ENCODE peak calls at places on chromosomes 5 and 9, in ten cellular contexts. D, A, I, L, Q, S, V, C, W and O are unnamed samples. For H3K9me3 and H3K4me1, the result is how much of the 10 kb centered on the place peaks cover.

GRCh38 chr5:170178814-170179213 is 54.0 kb upstream of the C5orf58 start:
- DNase-seq in C (no peak), A (no peak), V (no peak), I (no peak), Q (no peak), L (no peak), W (no peak), S (no peak), D (no peak), O (no peak)

GRCh38 chr5:109412981-109413402 is 3.2 kb upstream of the PJA2 start:
- DNase-seq in W (no peak), S (no peak), V (no peak), Q (no peak), I (no peak), D (no peak), L (no peak), A (no peak), C (no peak), O (no peak)

GRCh38 chr5:78527054-78527884 is 121.3 kb downstream of the LHFPL2 start:
- DNase-seq in A (peak), D (peak), Q (peak), I (peak), S (peak), C (peak), L (peak), V (no peak), W (no peak), O (peak)

GRCh38 chr5:53481887-53482716 is 1.7 kb downstream of the FST start:
- DNase-seq in W (no peak), V (peak), C (peak), L (peak), Q (peak), I (peak), S (peak), D (peak), A (peak), O (peak)

GRCh38 chr5:139395844-139396640 is 1.1 kb upstream of the PROB1 start:
- DNase-seq in I (no peak), V (no peak), A (no peak), S (no peak), L (no peak), W (no peak), C (no peak), D (no peak), Q (peak), O (no peak)

GRCh38 chr5:149019562-149020140 is 43.2 kb downstream of the SH3TC2 start:
- DNase-seq in L (no peak), Q (no peak), S (no peak), I (no peak), A (no peak), C (peak), D (peak), V (no peak), W (no peak), O (no peak)

GRCh38 chr9:79287881-79288280 is 283.9 kb upstream of the TLE4 start:
- DNase-seq in W (no peak), C (no peak), Q (no peak), A (no peak), V (no peak), S (no peak), D (peak), I (no peak), L (no peak), O (no peak)

GRCh38 chr9:6759114-6759977 is 1.6 kb downstream of the KDM4C start:
- DNase-seq in I (peak), A (no peak), C (peak), S (peak), D (peak), V (peak), Q (no peak), W (no peak), L (no peak), O (no peak)

GRCh38 chr5:1066676-1067075 is 45.2 kb downstream of the SLC12A7 start:
- DNase-seq in C (no peak), A (no peak), I (no peak), W (no peak), S (no peak), L (peak), Q (no peak), D (no peak), V (no peak), O (no peak)

GRCh38 chr5:176653401-176653800 is 6.1 kb downstream of the TSPAN17 start:
- DNase-seq in S (no peak), C (no peak), W (no peak), D (peak), L (no peak), A (no peak), Q (no peak), V (peak), I (no peak), O (no peak)

DNA sequence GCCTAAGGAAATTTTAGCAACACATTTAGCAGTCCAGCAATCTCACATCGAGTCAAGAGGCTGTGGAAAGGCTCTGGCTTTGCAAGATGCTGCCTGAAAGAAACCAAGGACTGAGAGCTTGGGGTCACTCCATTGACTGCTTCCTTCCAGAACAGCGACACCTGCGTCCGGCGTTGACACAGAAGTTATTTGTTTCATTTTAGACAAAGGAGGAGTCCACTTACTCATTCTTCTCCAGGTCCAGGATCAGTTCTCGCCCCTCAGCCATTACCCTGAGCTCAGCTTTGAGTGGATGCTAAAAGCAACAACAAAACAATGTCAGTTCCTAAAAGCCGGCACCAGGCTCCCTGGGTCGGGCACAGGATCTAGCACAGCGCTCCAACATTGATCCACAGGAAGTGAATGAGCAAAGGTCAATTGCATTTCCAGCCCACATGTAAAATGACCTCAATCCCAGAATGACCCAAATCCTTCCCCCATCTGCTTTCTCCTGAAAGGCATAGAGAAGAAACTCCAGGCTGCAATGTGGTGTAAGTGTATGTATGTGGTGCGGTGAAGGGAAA is 11.3 kb downstream of the ADAM19 start:
- DNase-seq in I (no peak), S (peak), Q (no peak), D (no peak), L (no peak), V (no peak), A (no peak), C (no peak), W (no peak), O (no peak)
- H3K27ac ChIP-seq in I (no peak), S (peak), Q (peak), D (peak), L (peak), V (peak), A (no peak), C (peak), W (no peak), O (peak)

DNA sequence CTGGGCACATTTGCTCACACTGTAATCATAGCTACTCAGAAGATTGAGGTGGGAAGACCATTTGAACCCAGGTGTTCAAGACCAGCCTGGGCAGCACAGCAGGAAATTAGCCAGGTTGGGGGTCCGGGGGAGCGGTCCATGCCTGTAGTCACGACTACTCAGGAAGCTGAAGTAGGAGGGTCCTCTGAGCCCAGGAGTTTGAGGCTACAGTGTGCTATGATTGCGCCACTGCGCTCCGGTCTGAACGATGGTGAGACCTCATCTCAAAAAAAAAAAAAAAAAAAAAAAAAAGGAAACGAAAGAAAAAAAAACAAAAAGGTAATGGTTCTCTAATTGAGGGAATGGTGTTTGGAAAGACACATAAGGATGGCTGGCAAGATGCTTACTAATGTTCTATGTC is 97.1 kb downstream of the DENND1A start:
- DNase-seq in C (no peak), W (no peak), L (no peak), Q (no peak), S (no peak), I (no peak), V (no peak), D (no peak), A (no peak), O (no peak)
- H3K9me3 ChIP-seq in C (under half), W (under half), L (under half), Q (under half), S (under half), I (under half), V (under half), D (under half), A (under half), O (under half)

DNA sequence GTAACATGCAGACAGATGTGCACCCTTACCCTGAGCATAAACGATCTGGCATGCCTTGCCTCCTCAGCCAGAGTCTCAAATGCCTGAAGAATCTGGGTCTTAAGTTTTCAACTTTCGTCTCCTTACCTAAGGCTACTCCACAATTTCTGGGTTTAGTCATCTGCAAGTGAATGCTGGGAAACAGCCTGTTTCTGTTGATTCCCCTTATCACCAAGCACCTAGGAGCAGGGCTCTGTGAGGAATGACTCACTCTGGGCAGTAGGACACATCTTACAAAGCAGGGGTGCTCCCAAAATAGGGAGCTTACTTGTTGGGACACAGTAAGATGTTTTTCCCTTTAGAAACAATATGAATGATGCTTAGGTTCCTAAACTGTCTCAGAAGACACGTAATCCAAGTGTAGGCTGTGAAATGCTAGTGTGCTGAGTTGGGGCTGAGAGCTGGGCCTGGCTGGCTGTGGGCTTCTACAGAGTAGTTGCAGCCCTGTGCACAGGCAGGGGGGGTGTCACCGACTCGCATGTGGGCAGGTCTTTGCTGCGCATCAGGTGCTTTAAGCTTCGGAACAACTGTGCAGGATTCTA is 58.0 kb downstream of the DAP start:
- DNase-seq in I (no peak), C (peak), D (peak), A (no peak), Q (no peak), W (no peak), L (no peak), S (peak), V (no peak), O (no peak)
- H3K4me1 ChIP-seq in I (half or more), C (under half), D (under half), A (under half), Q (under half), W (under half), L (under half), S (half or more), V (under half), O (under half)

GRCh38 chr9:136514022-136514714 is 31.3 kb upstream of the SEC16A start:
- DNase-seq in A (no peak), W (no peak), Q (no peak), C (no peak), S (no peak), V (no peak), L (no peak), D (no peak), I (no peak), O (no peak)
- H3K27ac ChIP-seq in A (no peak), W (no peak), Q (no peak), C (no peak), S (no peak), V (no peak), L (no peak), D (no peak), I (no peak), O (no peak)

GRCh38 chr5:27962201-27962600 is 923.8 kb upstream of the CDH9 start:
- DNase-seq in A (no peak), I (no peak), L (no peak), D (no peak), S (no peak), W (no peak), Q (no peak), C (no peak), V (no peak), O (no peak)
- H3K9me3 ChIP-seq in A (under half), I (under half), L (under half), D (under half), S (under half), W (under half), Q (under half), C (under half), V (under half), O (under half)

DNA sequence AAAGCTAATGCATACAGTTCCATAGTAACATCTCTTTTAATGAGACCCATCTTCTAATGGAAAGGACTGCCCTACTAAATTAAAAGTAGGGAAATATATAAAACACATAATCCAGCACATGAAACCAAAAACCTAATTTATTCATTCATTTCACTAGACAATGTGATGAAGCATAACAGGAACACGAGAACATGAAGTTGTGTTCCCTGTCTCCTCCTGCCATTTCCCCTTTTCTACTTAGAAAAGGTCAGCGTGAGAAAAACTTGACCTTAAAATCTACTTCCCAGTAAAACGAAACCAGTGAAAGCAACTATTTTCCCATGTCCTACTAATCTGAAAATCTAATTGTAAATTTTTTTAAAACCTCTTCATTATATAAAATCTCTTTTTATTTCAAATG is 847.5 kb downstream of the TLE1 start:
- DNase-seq in S (no peak), C (no peak), Q (no peak), V (no peak), D (no peak), L (no peak), W (no peak), A (no peak), I (no peak), O (no peak)
- H3K4me1 ChIP-seq in S (under half), C (under half), Q (under half), V (under half), D (under half), L (under half), W (under half), A (under half), I (under half), O (under half)

GRCh38 chr9:27499481-27499880 is 24.6 kb upstream of the IFNK start:
- DNase-seq in V (no peak), S (peak), Q (no peak), L (no peak), C (peak), I (no peak), D (no peak), A (no peak), W (no peak), O (no peak)
- H3K27ac ChIP-seq in V (no peak), S (no peak), Q (no peak), L (no peak), C (no peak), I (no peak), D (no peak), A (no peak), W (no peak), O (no peak)

GRCh38 chr9:97846347-97846746 is 6.7 kb upstream of the FOXE1 start:
- DNase-seq in Q (no peak), C (no peak), A (no peak), W (no peak), V (no peak), L (no peak), D (no peak), S (no peak), I (no peak), O (no peak)
- H3K9me3 ChIP-seq in Q (under half), C (under half), A (under half), W (under half), V (under half), L (under half), D (under half), S (under half), I (under half), O (under half)

GRCh38 chr9:137298983-137299521 is 3.0 kb downstream of the NRARP start:
- DNase-seq in C (no peak), Q (no peak), S (no peak), A (peak), D (no peak), V (no peak), W (no peak), I (peak), L (no peak), O (no peak)
- H3K4me1 ChIP-seq in C (under half), Q (under half), S (under half), A (under half), D (under half), V (under half), W (under half), I (under half), L (under half), O (under half)